ENCODE peak calls at places on chromosomes 2 and 18, in ten cellular contexts. E, F, G, N, L, I, O, Z, C and X are unnamed samples.

GRCh38 chr2:26519396-26519991 is 41.6 kb upstream of the OTOF start:
- DNase-seq in L (no peak), G (no peak), C (no peak), I (no peak), N (no peak), F (no peak), E (no peak), O (no peak), Z (no peak), X (no peak)

GRCh38 chr2:2033691-2034090 is 289.4 kb upstream of the PXDN start:
- DNase-seq in C (no peak), F (no peak), G (no peak), Z (no peak), I (no peak), E (no peak), L (no peak), N (no peak), O (no peak), X (no peak)

GRCh38 chr2:3446381-3446780 is 66.9 kb downstream of the TRAPPC12 start:
- DNase-seq in F (no peak), I (no peak), O (no peak), Z (no peak), N (no peak), L (no peak), C (no peak), G (no peak), E (no peak), X (no peak)

GRCh38 chr2:212157011-212157410 is 381.6 kb downstream of the ERBB4 start:
- DNase-seq in N (no peak), I (no peak), Z (no peak), G (no peak), L (no peak), O (no peak), C (no peak), F (no peak), E (no peak), X (no peak)

GRCh38 chr18:61595615-61596014 is 262.4 kb downstream of the CDH20 start:
- DNase-seq in E (no peak), L (no peak), C (no peak), G (no peak), N (no peak), Z (no peak), F (no peak), I (no peak), O (no peak), X (no peak)

GRCh38 chr2:102442967-102443828 is 20.2 kb downstream of the IL18RAP start:
- DNase-seq in F (no peak), O (no peak), G (no peak), E (no peak), C (peak; percentile 41), Z (no peak), I (no peak), L (peak; percentile 17), N (peak; percentile 18), X (peak; percentile 28)

GRCh38 chr2:218280260-218280870 is 10.0 kb downstream of the PNKD start:
- DNase-seq in E (no peak), O (no peak), G (no peak), L (no peak), Z (no peak), I (no peak), C (no peak), F (no peak), N (no peak), X (no peak)

GRCh38 chr2:176080540-176081355 is 3.0 kb downstream of the EVX2 start:
- DNase-seq in N (no peak), I (no peak), F (no peak), O (peak; percentile 90), E (no peak), G (no peak), Z (no peak), L (no peak), C (no peak), X (no peak)

GRCh38 chr18:6310714-6311113 is 104.0 kb downstream of the L3MBTL4 start:
- DNase-seq in F (no peak), N (no peak), G (no peak), L (no peak), Z (no peak), E (no peak), O (no peak), I (no peak), C (no peak), X (no peak)

DNA sequence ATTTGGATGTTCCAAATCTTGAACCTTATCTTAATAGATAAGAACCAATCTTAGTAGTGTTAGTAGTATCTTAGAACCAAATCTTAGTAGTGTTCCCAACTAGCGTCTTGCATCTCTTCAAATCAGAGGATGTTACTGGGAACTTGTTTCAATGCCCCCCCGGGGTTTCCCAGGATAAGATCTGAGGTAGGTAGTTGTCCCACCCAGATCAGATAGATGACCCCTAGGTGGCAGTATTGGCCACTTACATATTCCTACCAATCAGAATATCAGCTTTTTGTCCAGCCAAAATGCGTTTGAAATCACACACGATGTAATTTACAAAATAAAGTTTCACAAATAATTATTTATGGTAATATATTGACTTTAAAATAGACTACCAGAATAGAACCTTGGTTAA is 314.8 kb downstream of the MBD2 start:
- DNase-seq in Z (no peak), G (no peak), I (no peak), L (peak; percentile 26), O (no peak), N (peak; percentile 19), F (no peak), C (peak; percentile 30), E (no peak), X (peak; percentile 5)
- TF ChIP-seq CTCF in Z (no peak), G (peak; percentile 60), I (peak; percentile 43), L (no peak), O (no peak), N (peak; percentile 67), F (peak; percentile 11), C (no peak), E (no peak), X (no peak)

DNA sequence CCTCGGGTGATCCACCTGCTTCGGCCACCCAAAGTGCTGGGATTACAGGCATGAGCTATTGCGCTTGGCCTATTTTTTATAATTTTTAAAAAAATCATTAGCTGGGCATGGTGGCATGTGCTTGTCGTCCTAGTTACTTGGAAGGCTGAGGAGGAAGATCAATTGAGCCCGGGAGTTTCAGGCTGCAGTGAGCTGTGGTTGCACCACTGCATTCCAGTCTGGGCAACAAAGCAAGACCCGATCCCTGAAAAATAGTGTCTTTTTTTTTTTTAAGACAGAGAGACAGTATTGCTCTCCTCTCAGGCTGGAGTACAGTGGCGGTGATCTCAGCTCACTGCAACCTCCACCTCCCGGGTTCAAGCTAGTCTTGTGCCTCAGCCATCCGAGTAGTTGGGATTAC is 4.8 kb downstream of the SSB start:
- DNase-seq in Z (no peak), O (no peak), E (no peak), F (no peak), C (no peak), L (no peak), N (no peak), G (no peak), I (no peak), X (no peak)
- H3K36me3 ChIP-seq in Z (peaks cover 52% of the 10 kb centered on the region), O (peaks cover 57% of the 10 kb centered on the region), E (peaks cover 6% of the 10 kb centered on the region), F (peaks cover 69% of the 10 kb centered on the region), C (no peaks in the 10 kb centered on the region), L (peaks cover 80% of the 10 kb centered on the region), N (peaks cover 47% of the 10 kb centered on the region), G (peaks cover 7% of the 10 kb centered on the region), I (peaks cover 49% of the 10 kb centered on the region), X (no peaks in the 10 kb centered on the region)

DNA sequence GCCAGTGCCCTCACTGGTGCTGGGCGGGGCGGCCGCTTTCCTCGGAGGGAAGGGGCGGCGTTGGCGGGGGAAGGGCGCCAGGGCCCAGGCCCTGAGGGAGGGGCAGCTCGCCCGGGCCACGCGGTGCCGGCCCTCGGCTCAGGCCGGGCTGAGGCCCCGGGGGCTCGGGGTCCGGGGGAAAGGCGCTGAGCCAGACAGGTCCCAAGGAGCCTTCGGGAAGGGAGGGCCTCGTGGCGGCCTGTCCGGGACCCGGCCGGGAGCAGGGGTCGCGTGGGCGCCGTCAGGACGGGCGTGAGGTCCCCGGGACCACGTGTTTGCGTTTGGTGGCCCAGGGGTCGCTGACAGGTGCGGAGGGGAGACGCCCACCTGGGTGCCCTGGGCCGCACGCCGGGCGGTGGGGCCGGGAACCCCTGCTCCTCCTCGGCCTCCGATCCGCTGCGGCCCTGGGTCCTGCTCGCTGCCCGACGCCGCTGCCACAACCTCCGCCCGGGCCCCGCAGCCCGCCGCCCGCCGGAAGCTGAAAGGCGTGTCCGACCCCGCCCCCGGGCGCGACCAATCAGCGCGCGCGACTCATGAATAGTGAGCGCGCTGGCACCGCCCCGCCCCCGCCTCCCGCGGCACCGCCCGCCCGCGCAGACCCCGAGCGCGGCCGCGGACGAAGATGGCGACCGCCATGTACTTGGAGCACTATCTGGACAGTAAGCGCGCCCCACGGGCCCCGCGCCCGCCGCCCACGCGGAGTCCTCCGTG is at the start of gene ING5:
- DNase-seq in Z (peak; percentile 99), F (peak; percentile 97), E (peak; percentile 96), I (peak; percentile 97), C (peak; percentile 98), O (peak; percentile 98), L (peak; percentile 79), N (peak; percentile 77), G (peak; percentile 46), X (peak; percentile 96)
- TF ChIP-seq POLR2A in Z (no peak), F (no peak), E (no peak), I (peak; percentile 61), C (peak; percentile 71), O (peak; percentile 37), L (peak; percentile 89), N (peak; percentile 49), G (peak; percentile 89), X (peak; percentile 51)

DNA sequence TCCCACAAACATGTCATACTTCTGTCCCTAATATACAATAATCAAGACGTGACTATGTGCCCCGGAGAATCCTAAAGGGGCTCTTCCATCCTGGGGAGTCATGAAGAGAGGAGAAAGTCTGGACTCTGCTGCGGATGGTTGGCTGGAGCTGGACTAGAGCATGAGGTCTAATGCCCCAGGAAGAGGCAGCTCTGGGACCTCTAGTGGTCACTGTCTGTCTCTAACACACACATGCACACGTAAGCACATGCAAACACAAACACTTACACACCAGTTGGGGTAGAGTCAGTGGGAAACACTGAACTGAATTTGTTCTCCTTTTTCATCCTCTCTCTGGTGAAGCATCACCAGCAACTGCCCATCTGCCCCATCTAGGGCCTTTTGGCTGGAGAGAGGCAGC is 271.6 kb downstream of the TDRD15 start:
- DNase-seq in C (no peak), Z (no peak), N (no peak), O (no peak), L (peak; percentile 15), I (no peak), E (no peak), F (no peak), G (no peak), X (no peak)
- TF ChIP-seq CTCF in C (no peak), Z (no peak), N (no peak), O (no peak), L (no peak), I (no peak), E (no peak), F (no peak), G (peak; percentile 34), X (no peak)

GRCh38 chr2:61233581-61233980 is 71.6 kb downstream of the C2orf74 start:
- DNase-seq in F (no peak), C (no peak), N (no peak), E (no peak), L (no peak), G (no peak), Z (no peak), O (no peak), I (no peak), X (no peak)
- H3K36me3 ChIP-seq in F (peaks cover 82% of the 10 kb centered on the region), C (no peaks in the 10 kb centered on the region), N (peaks cover 10% of the 10 kb centered on the region), E (no peaks in the 10 kb centered on the region), L (peaks cover 70% of the 10 kb centered on the region), G (peaks cover 3% of the 10 kb centered on the region), Z (peaks cover 76% of the 10 kb centered on the region), O (peaks cover 72% of the 10 kb centered on the region), I (peaks cover 66% of the 10 kb centered on the region), X (no peaks in the 10 kb centered on the region)